ENCODE peak calls at places on chromosomes 13 and 19, in eight cellular contexts. One of them, this sample, is unnamed.

GRCh38 chr19:45016388-45017314 is 15.4 kb downstream of the RELB start:
- DNase-seq in ovary: peak
- DNase-seq in fibroblast of the aortic adventitia: peak
- DNase-seq in fibroblast of villous mesenchyme: peak
- DNase-seq in AG09319: peak
- DNase-seq in lower leg skin: peak
- DNase-seq in Caco-2: peak
- DNase-seq in PC-9: peak
- DNase-seq in this sample: no peak

GRCh38 chr13:113843864-113844556 is 19.9 kb downstream of the GAS6 start:
- DNase-seq in ovary: no peak
- DNase-seq in fibroblast of the aortic adventitia: no peak
- DNase-seq in fibroblast of villous mesenchyme: no peak
- DNase-seq in AG09319: no peak
- DNase-seq in lower leg skin: no peak
- DNase-seq in Caco-2: no peak
- DNase-seq in PC-9: no peak
- DNase-seq in this sample: no peak

GRCh38 chr13:31409678-31410356 is 210.0 kb downstream of the B3GLCT start:
- DNase-seq in ovary: no peak
- DNase-seq in fibroblast of the aortic adventitia: peak
- DNase-seq in fibroblast of villous mesenchyme: peak
- DNase-seq in AG09319: no peak
- DNase-seq in lower leg skin: no peak
- DNase-seq in Caco-2: no peak
- DNase-seq in PC-9: no peak
- DNase-seq in this sample: no peak

GRCh38 chr13:112324121-112324520 is 52.0 kb upstream of the SPACA7 start:
- DNase-seq in ovary: no peak
- DNase-seq in fibroblast of the aortic adventitia: no peak
- DNase-seq in fibroblast of villous mesenchyme: no peak
- DNase-seq in AG09319: no peak
- DNase-seq in lower leg skin: no peak
- DNase-seq in Caco-2: no peak
- DNase-seq in PC-9: no peak
- DNase-seq in this sample: peak

GRCh38 chr19:6116749-6117430 is 6.6 kb upstream of the RFX2 start:
- DNase-seq in ovary: no peak
- DNase-seq in fibroblast of the aortic adventitia: no peak
- DNase-seq in fibroblast of villous mesenchyme: no peak
- DNase-seq in AG09319: no peak
- DNase-seq in lower leg skin: no peak
- DNase-seq in Caco-2: no peak
- DNase-seq in PC-9: no peak
- DNase-seq in this sample: no peak

GRCh38 chr19:56133858-56134654 is 7.0 kb upstream of the ZNF444 start:
- DNase-seq in ovary: no peak
- DNase-seq in fibroblast of the aortic adventitia: no peak
- DNase-seq in fibroblast of villous mesenchyme: no peak
- DNase-seq in AG09319: no peak
- DNase-seq in lower leg skin: no peak
- DNase-seq in Caco-2: peak
- DNase-seq in PC-9: no peak
- DNase-seq in this sample: no peak

GRCh38 chr19:7925171-7925837 is 631 bp downstream of the CTXN1 start:
- DNase-seq in ovary: peak
- DNase-seq in fibroblast of the aortic adventitia: peak
- DNase-seq in fibroblast of villous mesenchyme: peak
- DNase-seq in AG09319: no peak
- DNase-seq in lower leg skin: no peak
- DNase-seq in Caco-2: peak
- DNase-seq in PC-9: peak
- DNase-seq in this sample: no peak

GRCh38 chr19:47475460-47475859 is 3.8 kb upstream of the SLC8A2 start:
- DNase-seq in ovary: no peak
- DNase-seq in fibroblast of the aortic adventitia: no peak
- DNase-seq in fibroblast of villous mesenchyme: no peak
- DNase-seq in AG09319: no peak
- DNase-seq in lower leg skin: no peak
- DNase-seq in Caco-2: no peak
- DNase-seq in PC-9: no peak
- DNase-seq in this sample: no peak

GRCh38 chr19:55641376-55642152 is 762 bp downstream of the ZNF580 start:
- DNase-seq in ovary: no peak
- DNase-seq in fibroblast of the aortic adventitia: peak
- DNase-seq in fibroblast of villous mesenchyme: peak
- DNase-seq in AG09319: no peak
- DNase-seq in lower leg skin: no peak
- DNase-seq in Caco-2: peak
- DNase-seq in PC-9: no peak
- DNase-seq in this sample: peak

GRCh38 chr13:69817333-69817732 is 290.3 kb upstream of the ATXN8OS start:
- DNase-seq in ovary: no peak
- DNase-seq in fibroblast of the aortic adventitia: no peak
- DNase-seq in fibroblast of villous mesenchyme: no peak
- DNase-seq in AG09319: no peak
- DNase-seq in lower leg skin: no peak
- DNase-seq in Caco-2: no peak
- DNase-seq in PC-9: no peak
- DNase-seq in this sample: no peak

GRCh38 chr19:13398780-13399726 is 107.2 kb downstream of the CACNA1A start:
- DNase-seq in ovary: no peak
- DNase-seq in fibroblast of the aortic adventitia: peak
- DNase-seq in fibroblast of villous mesenchyme: peak
- DNase-seq in AG09319: peak
- DNase-seq in lower leg skin: no peak
- DNase-seq in Caco-2: no peak
- DNase-seq in PC-9: no peak
- DNase-seq in this sample: no peak

DNA sequence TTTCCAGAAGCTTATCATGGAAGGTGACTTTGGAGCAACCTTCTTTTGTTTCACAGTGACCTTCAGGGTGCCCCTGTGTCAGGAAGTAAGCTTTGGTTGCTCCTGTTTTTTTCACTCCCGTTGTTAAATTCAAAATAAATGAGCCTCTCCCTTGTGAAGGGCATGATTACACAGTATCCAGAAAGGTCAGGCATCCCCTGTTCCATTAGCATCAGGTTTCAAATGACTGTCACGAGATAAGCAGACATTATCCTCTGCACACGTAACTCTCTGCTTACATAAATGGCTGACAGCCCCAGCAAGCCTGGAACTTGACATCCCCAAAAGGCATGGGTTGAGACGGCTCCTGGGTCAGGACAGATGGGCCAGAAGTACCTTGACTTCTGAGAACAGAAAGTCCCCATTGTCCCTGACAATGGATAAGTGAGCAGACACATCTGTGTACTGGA is 52.0 kb downstream of the RAB20 start:
- DNase-seq in ovary: no peak
- DNase-seq in fibroblast of the aortic adventitia: no peak
- DNase-seq in fibroblast of villous mesenchyme: no peak
- DNase-seq in AG09319: no peak
- DNase-seq in lower leg skin: no peak
- DNase-seq in Caco-2: no peak
- DNase-seq in PC-9: no peak
- DNase-seq in this sample: no peak
- TF ChIP-seq CTCF in ovary: no peak
- TF ChIP-seq CTCF in fibroblast of the aortic adventitia: no peak
- TF ChIP-seq CTCF in fibroblast of villous mesenchyme: no peak
- TF ChIP-seq CTCF in AG09319: no peak
- TF ChIP-seq CTCF in lower leg skin: no peak
- TF ChIP-seq CTCF in Caco-2: no peak
- TF ChIP-seq CTCF in PC-9: no peak
- TF ChIP-seq CTCF in this sample: no peak

GRCh38 chr19:17001603-17002183 is 24.9 kb downstream of the CPAMD8 start:
- DNase-seq in ovary: no peak
- DNase-seq in fibroblast of the aortic adventitia: no peak
- DNase-seq in fibroblast of villous mesenchyme: no peak
- DNase-seq in AG09319: no peak
- DNase-seq in lower leg skin: no peak
- DNase-seq in Caco-2: no peak
- DNase-seq in PC-9: no peak
- DNase-seq in this sample: no peak
- TF ChIP-seq CTCF in ovary: no peak
- TF ChIP-seq CTCF in fibroblast of the aortic adventitia: no peak
- TF ChIP-seq CTCF in fibroblast of villous mesenchyme: no peak
- TF ChIP-seq CTCF in AG09319: no peak
- TF ChIP-seq CTCF in lower leg skin: no peak
- TF ChIP-seq CTCF in Caco-2: no peak
- TF ChIP-seq CTCF in PC-9: no peak
- TF ChIP-seq CTCF in this sample: no peak

GRCh38 chr19:36330226-36330625 is 48.8 kb downstream of the ZFP14 start:
- DNase-seq in ovary: no peak
- DNase-seq in fibroblast of the aortic adventitia: no peak
- DNase-seq in fibroblast of villous mesenchyme: no peak
- DNase-seq in AG09319: no peak
- DNase-seq in lower leg skin: no peak
- DNase-seq in Caco-2: no peak
- DNase-seq in PC-9: no peak
- DNase-seq in this sample: no peak

GRCh38 chr19:36331353-36332228 is 47.4 kb downstream of the ZFP14 start:
- DNase-seq in ovary: peak
- DNase-seq in fibroblast of the aortic adventitia: peak
- DNase-seq in fibroblast of villous mesenchyme: peak
- DNase-seq in AG09319: peak
- DNase-seq in lower leg skin: peak
- DNase-seq in Caco-2: peak
- DNase-seq in PC-9: peak
- DNase-seq in this sample: peak
- TF ChIP-seq CTCF in ovary: no peak
- TF ChIP-seq CTCF in fibroblast of the aortic adventitia: no peak
- TF ChIP-seq CTCF in fibroblast of villous mesenchyme: no peak
- TF ChIP-seq CTCF in AG09319: no peak
- TF ChIP-seq CTCF in lower leg skin: no peak
- TF ChIP-seq CTCF in Caco-2: no peak
- TF ChIP-seq CTCF in PC-9: no peak
- TF ChIP-seq CTCF in this sample: no peak

GRCh38 chr19:1227313-1227626 is 10.5 kb downstream of the CBARP start:
- DNase-seq in ovary: no peak
- DNase-seq in fibroblast of the aortic adventitia: no peak
- DNase-seq in fibroblast of villous mesenchyme: no peak
- DNase-seq in AG09319: no peak
- DNase-seq in lower leg skin: no peak
- DNase-seq in Caco-2: no peak
- DNase-seq in PC-9: no peak
- DNase-seq in this sample: no peak

GRCh38 chr19:1227655-1228054 is 10.2 kb downstream of the CBARP start:
- DNase-seq in ovary: no peak
- DNase-seq in fibroblast of the aortic adventitia: no peak
- DNase-seq in fibroblast of villous mesenchyme: peak
- DNase-seq in AG09319: no peak
- DNase-seq in lower leg skin: no peak
- DNase-seq in Caco-2: no peak
- DNase-seq in PC-9: no peak
- DNase-seq in this sample: no peak

GRCh38 chr19:1225451-1226226 is 12.2 kb downstream of the CBARP start:
- DNase-seq in ovary: no peak
- DNase-seq in fibroblast of the aortic adventitia: no peak
- DNase-seq in fibroblast of villous mesenchyme: no peak
- DNase-seq in AG09319: no peak
- DNase-seq in lower leg skin: no peak
- DNase-seq in Caco-2: no peak
- DNase-seq in PC-9: no peak
- DNase-seq in this sample: no peak

GRCh38 chr19:1226227-1226518 is 11.6 kb downstream of the CBARP start:
- DNase-seq in ovary: no peak
- DNase-seq in fibroblast of the aortic adventitia: no peak
- DNase-seq in fibroblast of villous mesenchyme: no peak
- DNase-seq in AG09319: no peak
- DNase-seq in lower leg skin: no peak
- DNase-seq in Caco-2: no peak
- DNase-seq in PC-9: no peak
- DNase-seq in this sample: no peak

GRCh38 chr19:1226522-1227312 is 11.1 kb downstream of the CBARP start:
- DNase-seq in ovary: no peak
- DNase-seq in fibroblast of the aortic adventitia: no peak
- DNase-seq in fibroblast of villous mesenchyme: no peak
- DNase-seq in AG09319: no peak
- DNase-seq in lower leg skin: no peak
- DNase-seq in Caco-2: no peak
- DNase-seq in PC-9: no peak
- DNase-seq in this sample: no peak
- TF ChIP-seq CTCF in ovary: no peak
- TF ChIP-seq CTCF in fibroblast of the aortic adventitia: no peak
- TF ChIP-seq CTCF in fibroblast of villous mesenchyme: no peak
- TF ChIP-seq CTCF in AG09319: no peak
- TF ChIP-seq CTCF in lower leg skin: no peak
- TF ChIP-seq CTCF in Caco-2: no peak
- TF ChIP-seq CTCF in PC-9: no peak
- TF ChIP-seq CTCF in this sample: no peak

GRCh38 chr13:99809931-99810330 is 161.6 kb downstream of the ZIC5 start:
- DNase-seq in ovary: no peak
- DNase-seq in fibroblast of the aortic adventitia: no peak
- DNase-seq in fibroblast of villous mesenchyme: no peak
- DNase-seq in AG09319: no peak
- DNase-seq in lower leg skin: no peak
- DNase-seq in Caco-2: no peak
- DNase-seq in PC-9: no peak
- DNase-seq in this sample: no peak
- TF ChIP-seq CTCF in ovary: no peak
- TF ChIP-seq CTCF in fibroblast of the aortic adventitia: no peak
- TF ChIP-seq CTCF in fibroblast of villous mesenchyme: no peak
- TF ChIP-seq CTCF in AG09319: no peak
- TF ChIP-seq CTCF in lower leg skin: no peak
- TF ChIP-seq CTCF in Caco-2: no peak
- TF ChIP-seq CTCF in PC-9: no peak
- TF ChIP-seq CTCF in this sample: no peak

GRCh38 chr13:93673885-93674284 is 447.3 kb downstream of the GPC6 start:
- DNase-seq in ovary: no peak
- DNase-seq in fibroblast of the aortic adventitia: no peak
- DNase-seq in fibroblast of villous mesenchyme: no peak
- DNase-seq in AG09319: no peak
- DNase-seq in lower leg skin: no peak
- DNase-seq in Caco-2: no peak
- DNase-seq in PC-9: no peak
- DNase-seq in this sample: no peak
- TF ChIP-seq CTCF in ovary: no peak
- TF ChIP-seq CTCF in fibroblast of the aortic adventitia: no peak
- TF ChIP-seq CTCF in fibroblast of villous mesenchyme: no peak
- TF ChIP-seq CTCF in AG09319: no peak
- TF ChIP-seq CTCF in lower leg skin: no peak
- TF ChIP-seq CTCF in Caco-2: no peak
- TF ChIP-seq CTCF in PC-9: no peak
- TF ChIP-seq CTCF in this sample: no peak

This sample was measured in coronary artery.